ENCODE peak calls at places on chromosomes 7 and 10, in five cellular contexts. G is spleen, S is AG10803, L is hepatocyte, C is A549. Z is an unnamed sample.

GRCh38 chr7:20508109-20508508 is 107.4 kb upstream of the ABCB5 start:
- DNase-seq in G (no peak), L (no peak), S (no peak), C (no peak), Z (no peak)

GRCh38 chr7:112160771-112161150 is 45.4 kb downstream of the DOCK4 start:
- DNase-seq in G (no peak), C (no peak), S (no peak), L (no peak), Z (no peak)

GRCh38 chr7:33654641-33655040 is 250.7 kb upstream of the BMPER start:
- DNase-seq in L (no peak), S (no peak), C (no peak), G (no peak), Z (no peak)

GRCh38 chr7:82624337-82624736 is 180.8 kb upstream of the CACNA2D1 start:
- DNase-seq in L (no peak), S (peak), G (no peak), C (no peak), Z (peak)

GRCh38 chr10:98589691-98590090 is 143.0 kb upstream of the HPS1 start:
- DNase-seq in G (no peak), C (no peak), L (no peak), S (no peak), Z (no peak)

GRCh38 chr7:6258440-6259182 is 13.8 kb downstream of the CYTH3 start:
- DNase-seq in S (peak), G (no peak), L (no peak), C (no peak), Z (peak)

GRCh38 chr7:15821484-15822122 is 135.1 kb upstream of the MEOX2 start:
- DNase-seq in L (no peak), G (no peak), C (no peak), S (peak), Z (no peak)

GRCh38 chr10:92114201-92114600 is 176.7 kb downstream of the CPEB3 start:
- DNase-seq in S (no peak), G (no peak), C (no peak), L (no peak), Z (no peak)

GRCh38 chr10:51937313-51937712 is 237.9 kb upstream of the CSTF2T start:
- DNase-seq in G (no peak), S (peak), C (no peak), L (no peak), Z (no peak)

GRCh38 chr10:79146611-79147130 is 77.9 kb downstream of the ZMIZ1 start:
- DNase-seq in S (peak), G (peak), L (no peak), C (no peak), Z (no peak)

GRCh38 chr10:90855126-90855525 is 2.7 kb downstream of the HTR7 start:
- DNase-seq in G (no peak), L (no peak), S (no peak), C (no peak), Z (no peak)

GRCh38 chr7:84950836-84951235 is 236.0 kb downstream of the SEMA3D start:
- DNase-seq in L (peak), C (no peak), S (no peak), G (no peak), Z (no peak)

GRCh38 chr7:131383937-131384635 is 56.4 kb downstream of the MKLN1 start:
- DNase-seq in L (no peak), C (no peak), S (no peak), G (no peak), Z (no peak)

GRCh38 chr10:112259688-112260087 is 23.5 kb upstream of the TECTB start:
- DNase-seq in C (no peak), G (no peak), S (no peak), L (no peak), Z (no peak)

GRCh38 chr10:70803768-70804423 is 11.9 kb upstream of the SGPL1 start:
- DNase-seq in L (no peak), S (no peak), C (no peak), G (no peak), Z (no peak)

GRCh38 chr7:103593691-103594090 is 147.7 kb upstream of the SLC26A5 start:
- DNase-seq in L (no peak), G (no peak), S (no peak), C (no peak), Z (no peak)

GRCh38 chr7:82578430-82578829 is 134.9 kb upstream of the CACNA2D1 start:
- DNase-seq in G (no peak), L (no peak), C (no peak), S (peak), Z (no peak)

GRCh38 chr7:73351447-73352167 is 23.6 kb downstream of the FKBP6 start:
- DNase-seq in C (no peak), G (peak), S (no peak), L (no peak), Z (no peak)

GRCh38 chr7:106126170-106126938 is 14.2 kb upstream of the SYPL1 start:
- DNase-seq in S (peak), C (no peak), L (no peak), G (no peak), Z (no peak)

GRCh38 chr10:36030516-36030915 is 388.4 kb upstream of the FZD8 start:
- DNase-seq in L (no peak), C (no peak), S (no peak), G (no peak), Z (no peak)

GRCh38 chr7:54831644-54832095 is 72.7 kb upstream of the SEC61G start:
- DNase-seq in L (no peak), S (no peak), C (no peak), G (no peak), Z (no peak)

GRCh38 chr7:636396-636795 is 90.1 kb upstream of the DNAAF5 start:
- DNase-seq in G (no peak), L (no peak), C (peak), S (peak), Z (no peak)

GRCh38 chr10:132410779-132411532 is 14.0 kb downstream of the PWWP2B start:
- DNase-seq in G (peak), C (no peak), L (no peak), S (no peak), Z (no peak)

GRCh38 chr10:33460461-33461294 is 126.2 kb upstream of the NRP1 start:
- DNase-seq in G (no peak), C (no peak), L (peak), S (peak), Z (no peak)

GRCh38 chr10:84138478-84139125 is 707 bp upstream of the GHITM start:
- DNase-seq in C (peak), S (no peak), L (peak), G (peak), Z (no peak)

GRCh38 chr10:6512182-6512581 is 67.9 kb downstream of the PRKCQ start:
- DNase-seq in S (no peak), C (no peak), L (no peak), G (no peak), Z (no peak)

GRCh38 chr10:104031631-104032030 is 54.0 kb downstream of the COL17A1 start:
- DNase-seq in L (no peak), G (no peak), C (no peak), S (no peak), Z (no peak)

GRCh38 chr7:129536323-129536722 is 34.0 kb downstream of the SMKR1 start:
- DNase-seq in C (no peak), S (no peak), G (no peak), L (no peak), Z (no peak)

GRCh38 chr10:119896061-119896655 is 3.6 kb downstream of the SEC23IP start:
- DNase-seq in G (no peak), L (peak), C (no peak), S (peak), Z (no peak)

GRCh38 chr7:64875258-64875657 is 27.8 kb upstream of the ZNF273 start:
- DNase-seq in G (no peak), L (no peak), S (no peak), C (no peak), Z (no peak)

GRCh38 chr10:49408437-49409306 is 12.8 kb upstream of the DRGX start:
- DNase-seq in L (no peak), G (no peak), C (no peak), S (no peak), Z (no peak)
- TF ChIP-seq CTCF in L (no peak), G (no peak), C (no peak), S (peak), Z (peak)

DNA sequence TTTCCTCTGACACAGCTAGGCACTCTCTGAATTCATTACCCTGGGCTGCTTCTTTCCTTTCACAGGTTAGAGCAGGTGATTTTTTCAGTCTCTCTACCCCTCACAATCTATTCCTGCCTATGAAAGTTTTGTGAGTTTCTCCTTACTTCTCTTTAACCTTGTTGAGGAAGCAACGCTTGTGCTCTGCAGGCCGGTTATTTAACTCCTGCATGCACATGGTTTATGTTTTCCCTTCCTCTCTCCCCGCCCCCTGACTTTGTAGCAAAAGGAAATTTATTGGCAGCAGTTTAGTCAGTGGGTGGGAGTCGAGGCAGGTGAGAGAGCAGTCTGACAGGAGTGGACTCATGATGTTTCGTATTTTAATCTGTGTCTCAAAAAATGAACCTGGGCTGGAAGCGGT is 91.9 kb downstream of the CELF2 start:
- DNase-seq in L (no peak), S (no peak), C (no peak), G (no peak), Z (no peak)
- H3K4me3 ChIP-seq in L (no peak), S (no peak), C (no peak), G (no peak), Z (no peak)

GRCh38 chr10:72334832-72335393 is 19.8 kb downstream of the DNAJB12 start:
- DNase-seq in C (no peak), L (peak), G (peak), S (peak), Z (no peak)
- TF ChIP-seq CTCF in C (no peak), L (no peak), G (peak), S (no peak), Z (no peak)

GRCh38 chr10:49414496-49414895 is 18.6 kb upstream of the DRGX start:
- DNase-seq in L (no peak), C (no peak), G (no peak), S (no peak), Z (no peak)
- H3K4me3 ChIP-seq in L (no peak), C (no peak), G (no peak), S (no peak), Z (no peak)

GRCh38 chr7:159023216-159023615 is 121.5 kb downstream of the VIPR2 start:
- DNase-seq in S (no peak), L (no peak), G (no peak), C (no peak), Z (no peak)

GRCh38 chr7:159022238-159022993 is 122.3 kb downstream of the VIPR2 start:
- DNase-seq in S (no peak), G (peak), C (no peak), L (peak), Z (no peak)

GRCh38 chr7:159023746-159024145 is 120.9 kb downstream of the VIPR2 start:
- DNase-seq in L (no peak), G (peak), S (no peak), C (no peak), Z (no peak)

GRCh38 chr7:159019111-159019510 is 125.6 kb downstream of the VIPR2 start:
- DNase-seq in C (no peak), L (no peak), S (no peak), G (no peak), Z (no peak)

DNA sequence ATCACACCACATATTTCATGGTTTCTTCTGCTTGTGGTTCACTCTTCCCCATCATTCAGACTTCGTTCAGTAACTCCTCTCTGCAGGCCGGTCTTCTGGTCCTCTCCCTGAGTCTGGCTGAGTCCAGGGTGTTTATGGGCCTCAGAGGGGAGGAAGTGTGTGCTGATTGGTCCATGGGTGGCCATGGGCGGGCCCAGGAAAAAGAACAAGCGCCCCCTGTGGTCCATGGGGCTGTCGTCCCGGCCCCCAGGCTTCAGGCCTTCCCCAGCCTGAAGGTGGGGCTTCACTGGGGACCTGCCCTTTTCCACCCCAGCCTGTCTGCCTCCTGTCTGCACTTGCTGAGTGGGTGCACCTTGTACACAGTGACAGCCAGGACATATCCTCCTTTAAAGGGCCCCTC is 123.7 kb downstream of the VIPR2 start:
- DNase-seq in S (no peak), C (no peak), L (no peak), G (no peak), Z (no peak)
- TF ChIP-seq CTCF in S (no peak), C (no peak), L (no peak), G (no peak), Z (no peak)

Z was measured in HFF-Myc.